ENCODE peak calls at places on chromosomes 5 and 9, in six cellular contexts. One of them, this sample, is unnamed.

GRCh38 chr9:89999176-89999533 is 394.3 kb downstream of the GADD45G start:
- DNase-seq in H9: no peak
- DNase-seq in psoas muscle: no peak
- DNase-seq in pancreas: peak; percentile 85
- DNase-seq in mesenchymal stem cell: no peak
- DNase-seq in fibroblast of lung: no peak
- DNase-seq in this sample: peak; percentile 53

GRCh38 chr9:123396007-123396511 is 40.1 kb downstream of the CRB2 start:
- DNase-seq in H9: no peak
- DNase-seq in psoas muscle: no peak
- DNase-seq in pancreas: no peak
- DNase-seq in mesenchymal stem cell: no peak
- DNase-seq in fibroblast of lung: no peak
- DNase-seq in this sample: no peak

GRCh38 chr9:117400131-117400530 is 14.7 kb downstream of the ASTN2 start:
- DNase-seq in H9: no peak
- DNase-seq in psoas muscle: no peak
- DNase-seq in pancreas: peak; percentile 54
- DNase-seq in mesenchymal stem cell: no peak
- DNase-seq in fibroblast of lung: no peak
- DNase-seq in this sample: no peak

GRCh38 chr9:16341176-16341575 is 529.3 kb downstream of the BNC2 start:
- DNase-seq in H9: no peak
- DNase-seq in psoas muscle: no peak
- DNase-seq in pancreas: no peak
- DNase-seq in mesenchymal stem cell: peak; percentile 33
- DNase-seq in fibroblast of lung: peak; percentile 59
- DNase-seq in this sample: no peak

GRCh38 chr5:156479864-156480263 is 152.9 kb downstream of the SGCD start:
- DNase-seq in H9: no peak
- DNase-seq in psoas muscle: peak; percentile 53
- DNase-seq in pancreas: no peak
- DNase-seq in mesenchymal stem cell: peak; percentile 84
- DNase-seq in fibroblast of lung: peak; percentile 14
- DNase-seq in this sample: peak; percentile 1

GRCh38 chr9:68540712-68541535 is at the start of gene TMEM252:
- DNase-seq in H9: no peak
- DNase-seq in psoas muscle: no peak
- DNase-seq in pancreas: no peak
- DNase-seq in mesenchymal stem cell: no peak
- DNase-seq in fibroblast of lung: no peak
- DNase-seq in this sample: no peak

GRCh38 chr5:170300361-170301013 is 2.9 kb upstream of the LCP2 start:
- DNase-seq in H9: no peak
- DNase-seq in psoas muscle: no peak
- DNase-seq in pancreas: no peak
- DNase-seq in mesenchymal stem cell: no peak
- DNase-seq in fibroblast of lung: no peak
- DNase-seq in this sample: no peak

GRCh38 chr9:120985759-120986353 is 59.3 kb upstream of the TRAF1 start:
- DNase-seq in H9: no peak
- DNase-seq in psoas muscle: no peak
- DNase-seq in pancreas: no peak
- DNase-seq in mesenchymal stem cell: peak; percentile 74
- DNase-seq in fibroblast of lung: peak; percentile 70
- DNase-seq in this sample: peak; percentile 44

GRCh38 chr5:58582411-58583393 is at the start of gene RAB3C:
- DNase-seq in H9: peak; percentile 97
- DNase-seq in psoas muscle: peak; percentile 86
- DNase-seq in pancreas: peak; percentile 93
- DNase-seq in mesenchymal stem cell: peak; percentile 92
- DNase-seq in fibroblast of lung: peak; percentile 92
- DNase-seq in this sample: peak; percentile 74

GRCh38 chr5:180136661-180137381 is 65.3 kb upstream of the RNF130 start:
- DNase-seq in H9: peak; percentile 36
- DNase-seq in psoas muscle: no peak
- DNase-seq in pancreas: no peak
- DNase-seq in mesenchymal stem cell: no peak
- DNase-seq in fibroblast of lung: no peak
- DNase-seq in this sample: no peak

GRCh38 chr9:76371901-76372300 is 22.3 kb downstream of the RFK start:
- DNase-seq in H9: no peak
- DNase-seq in psoas muscle: no peak
- DNase-seq in pancreas: no peak
- DNase-seq in mesenchymal stem cell: peak; percentile 54
- DNase-seq in fibroblast of lung: peak; percentile 80
- DNase-seq in this sample: peak; percentile 40

GRCh38 chr9:127133739-127134167 is 11.3 kb upstream of the ANGPTL2 start:
- DNase-seq in H9: peak; percentile 47
- DNase-seq in psoas muscle: peak; percentile 73
- DNase-seq in pancreas: no peak
- DNase-seq in mesenchymal stem cell: peak; percentile 96
- DNase-seq in fibroblast of lung: peak; percentile 90
- DNase-seq in this sample: no peak

GRCh38 chr9:68738346-68738745 is 33.3 kb downstream of the PIP5K1B start:
- DNase-seq in H9: no peak
- DNase-seq in psoas muscle: no peak
- DNase-seq in pancreas: no peak
- DNase-seq in mesenchymal stem cell: no peak
- DNase-seq in fibroblast of lung: no peak
- DNase-seq in this sample: no peak

GRCh38 chr5:138610468-138611294 is 35.5 kb upstream of the HSPA9 start:
- DNase-seq in H9: peak; percentile 62
- DNase-seq in psoas muscle: no peak
- DNase-seq in pancreas: no peak
- DNase-seq in mesenchymal stem cell: peak; percentile 43
- DNase-seq in fibroblast of lung: peak; percentile 18
- DNase-seq in this sample: no peak

GRCh38 chr9:18741331-18741730 is 267.4 kb downstream of the ADAMTSL1 start:
- DNase-seq in H9: no peak
- DNase-seq in psoas muscle: no peak
- DNase-seq in pancreas: no peak
- DNase-seq in mesenchymal stem cell: no peak
- DNase-seq in fibroblast of lung: no peak
- DNase-seq in this sample: no peak

GRCh38 chr9:124040186-124040920 is 28.8 kb downstream of the LHX2 start:
- DNase-seq in H9: no peak
- DNase-seq in psoas muscle: no peak
- DNase-seq in pancreas: no peak
- DNase-seq in mesenchymal stem cell: peak; percentile 49
- DNase-seq in fibroblast of lung: peak; percentile 76
- DNase-seq in this sample: no peak

GRCh38 chr9:16598316-16598715 is 272.2 kb downstream of the BNC2 start:
- DNase-seq in H9: no peak
- DNase-seq in psoas muscle: no peak
- DNase-seq in pancreas: no peak
- DNase-seq in mesenchymal stem cell: no peak
- DNase-seq in fibroblast of lung: peak; percentile 69
- DNase-seq in this sample: peak; percentile 71

GRCh38 chr5:153968761-153969562 is 69.7 kb downstream of the FAM114A2 start:
- DNase-seq in H9: no peak
- DNase-seq in psoas muscle: no peak
- DNase-seq in pancreas: peak; percentile 39
- DNase-seq in mesenchymal stem cell: no peak
- DNase-seq in fibroblast of lung: no peak
- DNase-seq in this sample: no peak

GRCh38 chr9:127574089-127574921 is 37.8 kb upstream of the STXBP1 start:
- DNase-seq in H9: no peak
- DNase-seq in psoas muscle: no peak
- DNase-seq in pancreas: peak; percentile 88
- DNase-seq in mesenchymal stem cell: no peak
- DNase-seq in fibroblast of lung: peak; percentile 71
- DNase-seq in this sample: no peak

GRCh38 chr9:127561491-127562270 is 50.4 kb upstream of the STXBP1 start:
- DNase-seq in H9: peak; percentile 79
- DNase-seq in psoas muscle: peak; percentile 84
- DNase-seq in pancreas: peak; percentile 64
- DNase-seq in mesenchymal stem cell: peak; percentile 100
- DNase-seq in fibroblast of lung: peak; percentile 100
- DNase-seq in this sample: peak; percentile 100

GRCh38 chr9:99264070-99264469 is 42.0 kb downstream of the SEC61B start:
- DNase-seq in H9: peak; percentile 44
- DNase-seq in psoas muscle: no peak
- DNase-seq in pancreas: no peak
- DNase-seq in mesenchymal stem cell: no peak
- DNase-seq in fibroblast of lung: no peak
- DNase-seq in this sample: peak; percentile 11

GRCh38 chr5:141322261-141322660 is 1.7 kb upstream of the TAF7 start:
- DNase-seq in H9: no peak
- DNase-seq in psoas muscle: no peak
- DNase-seq in pancreas: no peak
- DNase-seq in mesenchymal stem cell: no peak
- DNase-seq in fibroblast of lung: no peak
- DNase-seq in this sample: no peak

GRCh38 chr5:141320225-141321169 is at the start of gene TAF7:
- DNase-seq in H9: peak; percentile 92
- DNase-seq in psoas muscle: peak; percentile 91
- DNase-seq in pancreas: peak; percentile 87
- DNase-seq in mesenchymal stem cell: peak; percentile 93
- DNase-seq in fibroblast of lung: peak; percentile 88
- DNase-seq in this sample: peak; percentile 74

GRCh38 chr5:141319202-141319601 is 1.4 kb downstream of the TAF7 start:
- DNase-seq in H9: no peak
- DNase-seq in psoas muscle: no peak
- DNase-seq in pancreas: no peak
- DNase-seq in mesenchymal stem cell: no peak
- DNase-seq in fibroblast of lung: no peak
- DNase-seq in this sample: no peak

GRCh38 chr5:141313711-141314110 is 6.9 kb downstream of the TAF7 start:
- DNase-seq in H9: no peak
- DNase-seq in psoas muscle: no peak
- DNase-seq in pancreas: no peak
- DNase-seq in mesenchymal stem cell: no peak
- DNase-seq in fibroblast of lung: no peak
- DNase-seq in this sample: no peak

DNA sequence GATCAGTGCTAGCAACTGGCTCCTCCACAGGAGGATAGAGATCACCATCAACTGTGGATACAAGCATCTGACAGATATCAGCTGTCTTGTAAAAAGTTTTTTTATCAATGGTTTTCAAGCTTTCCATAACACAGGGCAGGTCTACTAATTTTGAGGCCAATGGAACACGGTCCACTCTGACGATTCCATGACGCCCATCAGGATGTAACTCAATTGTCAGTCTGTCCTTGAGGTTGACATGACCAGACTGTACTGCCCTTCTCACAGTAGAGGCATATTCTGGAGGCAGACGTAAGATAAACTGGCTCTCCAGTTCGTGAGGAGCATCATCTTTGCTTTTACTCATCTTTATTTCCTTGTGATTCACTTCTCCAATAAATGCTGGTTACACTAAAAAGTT is 885 bp downstream of the TAF7 start:
- DNase-seq in H9: no peak
- DNase-seq in psoas muscle: no peak
- DNase-seq in pancreas: no peak
- DNase-seq in mesenchymal stem cell: no peak
- DNase-seq in fibroblast of lung: no peak
- DNase-seq in this sample: no peak
- H3K27ac ChIP-seq in H9: peak overlapping the region; percentile 35
- H3K27ac ChIP-seq in psoas muscle: peak overlapping the region; percentile 98
- H3K27ac ChIP-seq in pancreas: peak overlapping the region; percentile 91
- H3K27ac ChIP-seq in mesenchymal stem cell: no peak overlapping the region
- H3K27ac ChIP-seq in fibroblast of lung: no peak overlapping the region
- H3K27ac ChIP-seq in this sample: no peak overlapping the region

DNA sequence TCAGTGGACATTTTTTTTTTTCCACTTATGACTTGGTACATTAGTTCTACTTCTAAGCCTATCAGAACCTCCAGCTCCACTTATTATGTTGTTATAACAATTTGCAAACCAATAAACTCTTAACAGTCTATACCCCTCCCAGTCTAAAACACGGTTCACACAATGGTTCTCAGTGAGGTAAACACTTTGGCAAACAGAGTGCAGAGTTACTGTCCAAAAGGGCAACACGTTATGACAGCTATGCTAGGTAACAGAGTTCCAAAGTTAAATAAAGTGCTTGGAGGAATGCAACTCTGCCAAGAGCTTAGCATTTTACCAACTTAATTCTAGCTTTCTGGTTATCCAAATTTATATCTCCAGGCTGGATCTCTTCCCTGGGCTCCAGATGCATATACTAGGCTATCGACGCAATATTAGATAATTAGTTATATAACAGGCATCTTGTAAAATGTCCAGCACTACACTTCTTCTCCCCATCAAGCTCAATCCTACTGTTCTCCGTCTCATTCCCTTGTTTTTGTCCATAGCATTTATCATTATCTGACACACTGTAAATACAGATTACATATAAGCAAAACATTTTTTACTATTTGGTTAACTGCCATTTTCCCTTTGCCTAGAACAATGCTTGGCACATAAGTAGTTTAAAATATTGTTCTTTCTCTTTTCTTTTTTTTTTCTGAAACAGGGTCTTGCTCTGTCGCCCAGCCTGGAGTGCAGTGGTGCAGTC is 14.3 kb downstream of the FNBP1 start:
- DNase-seq in H9: no peak
- DNase-seq in psoas muscle: no peak
- DNase-seq in pancreas: no peak
- DNase-seq in mesenchymal stem cell: no peak
- DNase-seq in fibroblast of lung: no peak
- DNase-seq in this sample: no peak
- H3K27ac ChIP-seq in H9: no peak overlapping the region
- H3K27ac ChIP-seq in psoas muscle: peak overlapping the region; percentile 7
- H3K27ac ChIP-seq in pancreas: no peak overlapping the region
- H3K27ac ChIP-seq in mesenchymal stem cell: no peak overlapping the region
- H3K27ac ChIP-seq in fibroblast of lung: no peak overlapping the region
- H3K27ac ChIP-seq in this sample: no peak overlapping the region

GRCh38 chr5:172745406-172745805 is 25.6 kb downstream of the DUSP1 start:
- DNase-seq in H9: no peak
- DNase-seq in psoas muscle: no peak
- DNase-seq in pancreas: no peak
- DNase-seq in mesenchymal stem cell: no peak
- DNase-seq in fibroblast of lung: no peak
- DNase-seq in this sample: no peak
- H3K27ac ChIP-seq in H9: no peak overlapping the region
- H3K27ac ChIP-seq in psoas muscle: no peak overlapping the region
- H3K27ac ChIP-seq in pancreas: no peak overlapping the region
- H3K27ac ChIP-seq in mesenchymal stem cell: no peak overlapping the region
- H3K27ac ChIP-seq in fibroblast of lung: no peak overlapping the region
- H3K27ac ChIP-seq in this sample: no peak overlapping the region

GRCh38 chr9:38376266-38376665 is 16.2 kb upstream of the ALDH1B1 start:
- DNase-seq in H9: no peak
- DNase-seq in psoas muscle: no peak
- DNase-seq in pancreas: no peak
- DNase-seq in mesenchymal stem cell: no peak
- DNase-seq in fibroblast of lung: no peak
- DNase-seq in this sample: no peak

GRCh38 chr9:38384990-38385848 is 7.3 kb upstream of the ALDH1B1 start:
- DNase-seq in H9: no peak
- DNase-seq in psoas muscle: no peak
- DNase-seq in pancreas: no peak
- DNase-seq in mesenchymal stem cell: no peak
- DNase-seq in fibroblast of lung: no peak
- DNase-seq in this sample: no peak

GRCh38 chr9:38380230-38380871 is 12.2 kb upstream of the ALDH1B1 start:
- DNase-seq in H9: no peak
- DNase-seq in psoas muscle: no peak
- DNase-seq in pancreas: no peak
- DNase-seq in mesenchymal stem cell: no peak
- DNase-seq in fibroblast of lung: peak; percentile 43
- DNase-seq in this sample: no peak

GRCh38 chr9:38382141-38382540 is 10.4 kb upstream of the ALDH1B1 start:
- DNase-seq in H9: no peak
- DNase-seq in psoas muscle: no peak
- DNase-seq in pancreas: no peak
- DNase-seq in mesenchymal stem cell: no peak
- DNase-seq in fibroblast of lung: no peak
- DNase-seq in this sample: no peak

GRCh38 chr9:38380872-38381534 is 11.5 kb upstream of the ALDH1B1 start:
- DNase-seq in H9: no peak
- DNase-seq in psoas muscle: no peak
- DNase-seq in pancreas: peak; percentile 43
- DNase-seq in mesenchymal stem cell: no peak
- DNase-seq in fibroblast of lung: peak; percentile 27
- DNase-seq in this sample: no peak
- H3K27ac ChIP-seq in H9: no peak overlapping the region
- H3K27ac ChIP-seq in psoas muscle: peak overlapping the region; percentile 84
- H3K27ac ChIP-seq in pancreas: peak overlapping the region; percentile 33
- H3K27ac ChIP-seq in mesenchymal stem cell: peak overlapping the region; percentile 87
- H3K27ac ChIP-seq in fibroblast of lung: no peak overlapping the region
- H3K27ac ChIP-seq in this sample: no peak overlapping the region

This sample was measured in foreskin keratinocyte.